ENCODE peak calls at places on chromosome 10, in eight cellular contexts. K is stimulated activated naive CD8-positive, alpha-beta T cell treated with anti-CD3 and anti-CD28 coated beads, Interleukin-15, amount 100 ng/mL, for 72 hours; B is activated T-helper 1 cell treated with anti-CD3 and anti-CD28 coated beads, Interleukin-2, amount 50 U/mL, for 16 hours; L is uterus; P is caudate nucleus; Q is brain microvascular endothelial cell; T is globus pallidus; N is GM23338. Y is an unnamed sample.

GRCh38 chr10:83076443-83076842 is 1062.9 kb upstream of the GHITM start:
- DNase-seq in K (no peak), B (no peak), L (no peak), P (no peak), Q (no peak), T (no peak), N (no peak), Y (no peak)

GRCh38 chr10:119449760-119450461 is 92.6 kb downstream of the RGS10 start:
- DNase-seq in K (no peak), B (no peak), L (peak; percentile 49), P (no peak), Q (peak; percentile 80), T (no peak), N (no peak), Y (no peak)

GRCh38 chr10:114634607-114634974 is 23.5 kb downstream of the ABLIM1 start:
- DNase-seq in K (no peak), B (no peak), L (peak; percentile 59), P (peak; percentile 12), Q (peak; percentile 96), T (peak; percentile 48), N (no peak), Y (peak; percentile 53)

GRCh38 chr10:89611282-89611681 is 33.8 kb downstream of the PANK1 start:
- DNase-seq in K (no peak), B (no peak), L (no peak), P (no peak), Q (no peak), T (no peak), N (no peak), Y (no peak)

GRCh38 chr10:29784175-29784773 is 149.5 kb upstream of the SVIL start:
- DNase-seq in K (no peak), B (no peak), L (peak; percentile 68), P (no peak), Q (peak; percentile 98), T (no peak), N (peak; percentile 88), Y (peak; percentile 58)

GRCh38 chr10:98309366-98310355 is 41.7 kb upstream of the LOXL4 start:
- DNase-seq in K (no peak), B (no peak), L (peak; percentile 84), P (no peak), Q (peak; percentile 71), T (peak; percentile 69), N (peak; percentile 85), Y (peak; percentile 70)

GRCh38 chr10:45152726-45153125 is 152.0 kb downstream of the ZNF22 start:
- DNase-seq in K (no peak), B (no peak), L (no peak), P (no peak), Q (no peak), T (no peak), N (no peak), Y (no peak)

GRCh38 chr10:4526426-4526825 is 299.6 kb upstream of the AKR1E2 start:
- DNase-seq in K (no peak), B (no peak), L (no peak), P (no peak), Q (no peak), T (no peak), N (no peak), Y (no peak)

GRCh38 chr10:21363087-21363752 is 162.3 kb downstream of the SKIDA1 start:
- DNase-seq in K (no peak), B (no peak), L (no peak), P (no peak), Q (no peak), T (no peak), N (no peak), Y (no peak)

GRCh38 chr10:96038476-96039387 is 4.7 kb upstream of the CCNJ start:
- DNase-seq in K (no peak), B (no peak), L (no peak), P (no peak), Q (no peak), T (no peak), N (no peak), Y (no peak)

GRCh38 chr10:101569465-101569837 is 18.6 kb downstream of the POLL start:
- DNase-seq in K (no peak), B (no peak), L (no peak), P (no peak), Q (no peak), T (no peak), N (peak; percentile 50), Y (no peak)

GRCh38 chr10:96998329-96998888 is 166.3 kb downstream of the LCOR start:
- DNase-seq in K (no peak), B (no peak), L (no peak), P (no peak), Q (peak; percentile 89), T (no peak), N (no peak), Y (no peak)